ENCODE peak calls at places on chromosomes 13 and 19, in nine cellular contexts. E is right lobe of liver; D is activated CD8-positive, alpha-beta T cell treated with anti-CD3 and anti-CD28 coated beads for 36 hours; S is heart right ventricle; Y is endothelial cell; F is heart left ventricle; G is astrocyte of the spinal cord; M is PC-3; W is fibroblast of villous mesenchyme. C is an unnamed sample.

GRCh38 chr13:110538632-110539031 is 22.9 kb downstream of the RAB20 start:
- DNase-seq in W (no peak), M (no peak), F (no peak), Y (peak), G (no peak), S (peak), E (peak), D (no peak), C (no peak)

GRCh38 chr19:42422576-42423461 is 4.4 kb downstream of the LIPE start:
- DNase-seq in W (no peak), E (no peak), Y (peak), S (peak), M (no peak), D (peak), F (no peak), G (no peak), C (peak)

GRCh38 chr13:37143901-37144300 is 38.4 kb upstream of the CSNK1A1L start:
- DNase-seq in F (no peak), G (peak), E (no peak), W (no peak), M (no peak), D (no peak), S (no peak), Y (no peak), C (no peak)

GRCh38 chr19:14369399-14370168 is 11.7 kb upstream of the ADGRE5 start:
- DNase-seq in E (no peak), Y (no peak), D (peak), S (peak), W (peak), G (peak), M (no peak), F (no peak), C (peak)

GRCh38 chr13:27362064-27362751 is 62.2 kb upstream of the GTF3A start:
- DNase-seq in F (peak), G (peak), E (peak), M (peak), S (peak), W (peak), D (peak), Y (peak), C (peak)

GRCh38 chr13:23610187-23610576 is 40.0 kb downstream of the TNFRSF19 start:
- DNase-seq in D (no peak), W (peak), Y (no peak), M (peak), E (no peak), F (no peak), S (peak), G (peak), C (no peak)

GRCh38 chr19:281992-282391 is 9.2 kb downstream of the PLPP2 start:
- DNase-seq in S (no peak), F (no peak), Y (no peak), M (no peak), G (no peak), D (no peak), E (no peak), W (no peak), C (peak)

GRCh38 chr13:113506025-113506685 is 15.6 kb upstream of the DCUN1D2 start:
- DNase-seq in G (no peak), D (no peak), S (no peak), E (no peak), F (no peak), W (no peak), Y (no peak), M (no peak), C (no peak)

GRCh38 chr13:29674532-29674931 is 79.0 kb upstream of the SLC7A1 start:
- DNase-seq in D (no peak), S (no peak), F (no peak), E (no peak), M (peak), G (peak), W (peak), Y (no peak), C (no peak)

GRCh38 chr19:3554254-3555083 is 2.9 kb downstream of the MFSD12 start:
- DNase-seq in D (peak), M (no peak), E (no peak), W (no peak), S (no peak), G (no peak), F (no peak), Y (no peak), C (no peak)

GRCh38 chr19:33641956-33642498 is 20.3 kb downstream of the CHST8 start:
- DNase-seq in M (no peak), W (no peak), Y (no peak), S (no peak), E (no peak), G (no peak), F (no peak), D (no peak), C (no peak)

GRCh38 chr19:34148672-34149185 is 23.6 kb upstream of the LSM14A start:
- DNase-seq in G (no peak), S (no peak), D (no peak), F (no peak), Y (no peak), M (no peak), W (no peak), E (no peak), C (no peak)

GRCh38 chr19:4413588-4413987 is 11.1 kb downstream of the CHAF1A start:
- DNase-seq in D (no peak), G (no peak), Y (no peak), M (no peak), W (no peak), E (no peak), F (no peak), S (no peak), C (no peak)

GRCh38 chr13:89465366-89465765 is 1794.2 kb downstream of the SLITRK5 start:
- DNase-seq in S (no peak), F (no peak), W (no peak), Y (no peak), E (no peak), G (peak), M (no peak), D (no peak), C (no peak)

GRCh38 chr19:38678217-38678890 is 30.9 kb downstream of the ACTN4 start:
- DNase-seq in Y (no peak), F (no peak), W (no peak), G (no peak), M (no peak), S (no peak), E (no peak), D (no peak), C (no peak)

GRCh38 chr13:79402074-79402635 is 3.9 kb downstream of the RBM26 start:
- DNase-seq in E (no peak), F (no peak), D (no peak), S (no peak), M (no peak), G (no peak), W (no peak), Y (no peak), C (no peak)

GRCh38 chr13:45828253-45828968 is 23.1 kb downstream of the SIAH3 start:
- DNase-seq in S (no peak), D (no peak), W (no peak), G (no peak), Y (no peak), E (no peak), F (no peak), M (no peak), C (no peak)
- TF ChIP-seq CTCF in S (no peak), D (no peak), W (no peak), G (no peak), Y (no peak), E (no peak), F (no peak), M (no peak), C (no peak)

GRCh38 chr19:49986354-49986753 is 25.4 kb upstream of the SIGLEC11 start:
- DNase-seq in Y (no peak), W (no peak), F (no peak), D (no peak), M (no peak), S (no peak), G (no peak), E (no peak), C (no peak)

GRCh38 chr19:49988433-49988832 is 27.5 kb upstream of the SIGLEC11 start:
- DNase-seq in D (peak), F (no peak), W (no peak), E (no peak), M (peak), S (no peak), G (peak), Y (no peak), C (no peak)

GRCh38 chr19:49988007-49988406 is 27.0 kb upstream of the SIGLEC11 start:
- DNase-seq in Y (no peak), S (no peak), E (no peak), G (no peak), F (peak), M (no peak), W (no peak), D (no peak), C (no peak)

GRCh38 chr19:49985926-49986325 is 25.0 kb upstream of the SIGLEC11 start:
- DNase-seq in F (no peak), S (no peak), M (peak), G (no peak), W (no peak), E (no peak), D (no peak), Y (no peak), C (no peak)

DNA sequence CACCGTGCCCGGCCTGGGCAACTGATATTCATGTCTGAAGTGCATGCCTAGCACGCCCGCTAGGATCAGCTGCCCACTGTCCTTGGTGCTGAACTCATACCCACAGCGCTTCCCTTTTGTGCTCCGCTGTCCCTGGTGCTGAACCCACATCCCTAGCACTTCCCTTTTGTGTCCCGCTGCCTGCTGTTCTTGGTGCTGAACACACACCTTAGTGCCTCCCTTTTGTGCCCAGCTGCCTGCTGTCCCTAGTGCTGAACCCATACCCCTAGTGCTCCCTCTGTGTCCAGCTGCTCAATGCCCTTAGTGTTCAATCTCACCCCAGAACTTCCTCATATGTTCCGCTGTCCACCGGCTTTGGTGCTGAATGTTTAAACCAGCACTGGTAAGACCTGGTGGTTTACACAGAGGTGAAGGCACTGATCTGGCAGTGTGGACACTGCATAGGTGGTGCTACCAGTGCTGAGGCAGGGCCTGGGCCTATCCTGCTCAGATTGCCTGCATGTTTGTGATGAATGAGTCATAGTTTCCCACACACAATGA is 26.3 kb upstream of the SIGLEC11 start:
- DNase-seq in G (peak), S (peak), F (peak), E (peak), W (peak), D (peak), Y (peak), M (peak), C (peak)
- TF ChIP-seq CTCF in G (no peak), S (no peak), F (no peak), E (no peak), W (peak), D (no peak), Y (no peak), M (no peak), C (no peak)

GRCh38 chr19:46850228-46851203 is at the start of gene AP2S1:
- DNase-seq in G (peak), D (peak), W (peak), E (peak), F (peak), M (peak), Y (peak), S (peak), C (peak)
- TF ChIP-seq CTCF in G (no peak), D (no peak), W (no peak), E (no peak), F (no peak), M (no peak), Y (no peak), S (no peak), C (no peak)

DNA sequence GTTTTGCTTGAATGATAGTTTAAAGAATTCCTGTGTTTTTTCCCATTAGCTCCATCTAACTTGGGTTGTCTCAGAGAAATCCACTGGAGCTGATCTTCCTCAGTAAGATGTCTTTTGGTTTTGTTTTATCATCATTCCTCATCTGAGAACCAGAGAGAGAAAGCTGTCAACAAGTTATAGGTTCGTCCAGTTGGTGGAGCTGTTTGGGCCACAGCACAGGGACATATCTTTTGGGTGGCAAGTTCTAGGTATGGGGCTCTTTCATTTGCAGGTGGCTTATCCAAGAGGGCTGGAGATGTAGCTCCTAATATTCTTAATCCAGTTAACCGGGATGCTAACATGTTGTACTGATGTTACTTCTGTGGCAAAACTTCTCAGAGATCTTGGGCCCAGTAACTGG is 174.2 kb downstream of the KCNRG start:
- DNase-seq in E (no peak), Y (no peak), M (no peak), F (no peak), S (no peak), W (no peak), D (peak), G (no peak), C (no peak)
- TF ChIP-seq CTCF in E (no peak), Y (no peak), M (no peak), F (no peak), S (no peak), W (peak), D (peak), G (no peak), C (no peak)

DNA sequence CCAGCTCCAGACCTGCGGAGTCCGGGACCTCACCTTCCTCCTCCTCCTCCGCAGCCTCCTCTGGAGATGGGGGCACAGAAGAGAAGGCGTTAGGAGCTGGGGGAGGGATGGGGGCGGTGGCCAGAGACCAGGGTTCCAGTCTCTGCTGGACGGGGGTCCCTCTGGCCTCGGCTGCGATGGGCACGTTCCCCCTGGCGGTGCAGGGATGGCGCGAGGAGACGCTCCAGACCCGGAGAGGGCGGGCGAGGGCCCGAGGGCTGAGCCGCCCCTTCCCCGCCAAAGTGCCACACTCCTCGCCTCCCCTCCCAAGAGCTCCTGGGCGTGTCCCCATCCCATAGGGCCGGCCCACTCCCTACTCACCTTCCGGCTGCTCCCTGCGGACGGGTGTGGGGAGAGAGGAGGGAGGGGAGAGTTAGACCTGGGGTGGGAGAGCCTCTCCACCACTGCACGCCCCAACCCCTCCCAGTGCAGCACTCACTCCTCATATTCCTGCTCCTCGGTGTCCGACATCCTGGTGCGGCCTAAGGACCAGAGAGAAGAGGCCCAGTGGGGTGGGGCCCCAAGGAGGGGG is 2.3 kb downstream of the TNNT1 start:
- DNase-seq in F (peak), G (no peak), D (no peak), S (no peak), E (no peak), W (no peak), Y (no peak), M (peak), C (no peak)
- TF ChIP-seq CTCF in F (no peak), G (no peak), D (no peak), S (no peak), E (no peak), W (no peak), Y (no peak), M (no peak), C (no peak)

DNA sequence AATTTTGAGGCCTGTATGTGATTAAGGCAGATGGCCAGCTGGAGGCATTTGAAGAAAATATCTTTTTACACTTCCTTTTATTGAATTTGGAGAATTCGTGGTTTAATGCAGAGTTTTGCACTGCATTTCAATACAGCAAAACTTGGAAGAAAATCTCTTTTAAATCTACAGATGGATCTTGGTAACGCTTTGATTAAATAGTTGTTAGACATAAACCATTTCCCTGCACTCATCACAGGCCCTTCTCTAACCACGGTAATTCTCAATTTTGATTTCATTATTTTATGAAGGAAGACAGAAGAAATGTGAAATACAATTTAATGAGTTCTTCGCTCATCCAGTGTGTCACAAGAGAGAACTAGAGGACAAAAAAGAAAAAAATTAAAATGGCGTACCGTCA is 185.8 kb downstream of the RFC3 start:
- DNase-seq in F (no peak), W (no peak), G (no peak), S (no peak), E (no peak), M (no peak), Y (no peak), D (no peak), C (no peak)
- TF ChIP-seq CTCF in F (no peak), W (no peak), G (no peak), S (no peak), E (no peak), M (no peak), Y (no peak), D (no peak), C (no peak)

DNA sequence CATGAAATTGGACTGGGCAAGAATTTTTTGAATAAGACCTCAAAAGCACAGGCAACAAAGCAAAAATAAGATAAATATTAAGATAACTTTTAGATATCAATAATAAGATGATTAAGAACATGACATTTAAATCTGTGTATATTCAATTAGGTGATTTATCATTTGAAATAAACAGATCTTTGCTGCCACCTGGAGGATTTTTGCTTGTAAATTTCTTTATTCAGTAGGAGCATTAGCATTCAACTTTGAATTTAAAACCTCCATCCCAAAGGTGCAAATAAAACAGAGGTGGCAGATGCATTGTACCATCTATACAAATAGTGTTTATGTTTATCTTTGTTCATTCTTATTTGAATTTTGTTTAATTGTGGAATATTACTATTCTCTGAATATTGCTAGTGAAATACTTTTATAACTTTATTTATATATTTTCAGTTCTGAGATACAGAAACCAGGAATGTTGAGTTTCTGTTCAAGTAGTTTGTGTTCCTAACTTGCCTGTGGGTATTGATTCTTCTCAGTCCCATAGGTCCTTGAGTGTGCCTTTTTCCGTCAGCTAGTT is 20.9 kb downstream of the COG6 start:
- DNase-seq in S (peak), W (peak), Y (no peak), D (peak), F (no peak), M (peak), E (no peak), G (peak), C (no peak)
- TF ChIP-seq CTCF in S (peak), W (peak), Y (peak), D (peak), F (peak), M (peak), E (peak), G (peak), C (peak)

DNA sequence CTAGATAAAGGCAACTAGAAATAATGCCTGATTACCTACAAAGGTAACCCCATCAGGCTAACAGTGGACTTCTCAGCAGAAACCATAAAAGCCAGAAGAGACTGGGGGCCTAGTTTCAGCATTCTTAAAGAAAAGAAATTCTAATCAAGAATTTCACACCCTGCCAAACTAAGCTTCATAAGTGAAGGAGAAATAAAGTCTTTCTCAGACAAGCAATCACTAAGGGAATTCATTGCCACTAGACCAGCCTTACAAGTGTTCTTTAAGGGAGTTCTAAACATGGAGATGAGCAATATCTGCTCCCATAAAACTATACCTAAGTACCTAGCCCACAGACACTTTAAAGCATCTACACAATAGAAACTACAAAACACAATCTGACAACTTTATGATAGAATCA is 823.5 kb downstream of the PCDH17 start:
- DNase-seq in F (no peak), G (no peak), W (no peak), M (no peak), D (no peak), S (no peak), Y (no peak), E (no peak), C (no peak)
- TF ChIP-seq CTCF in F (no peak), G (no peak), W (no peak), M (no peak), D (no peak), S (no peak), Y (no peak), E (no peak), C (no peak)

C was measured in GM13976.